ENCODE peak calls at places on chromosomes 4 and X, in six cellular contexts. K, M, G, D, A and Z are unnamed samples.

GRCh38 chrX:16869393-16870094 is 618 bp downstream of the RBBP7 start:
- DNase-seq in K (peak; percentile 55), M (no peak), G (peak; percentile 20), D (peak; percentile 52), A (peak; percentile 61), Z (peak; percentile 36)

GRCh38 chrX:44889824-44890223 is 16.8 kb downstream of the KDM6A start:
- DNase-seq in K (no peak), M (no peak), G (no peak), D (no peak), A (no peak), Z (no peak)

GRCh38 chr4:140116442-140117104 is 37.4 kb downstream of the MAML3 start:
- DNase-seq in K (no peak), M (no peak), G (no peak), D (peak; percentile 30), A (peak; percentile 90), Z (peak; percentile 25)

GRCh38 chr4:149077142-149077541 is 634.9 kb upstream of the NR3C2 start:
- DNase-seq in K (no peak), M (no peak), G (no peak), D (no peak), A (no peak), Z (no peak)

GRCh38 chr4:84497220-84497834 is 1.8 kb downstream of the NKX6-1 start:
- DNase-seq in K (no peak), M (no peak), G (no peak), D (no peak), A (no peak), Z (no peak)

GRCh38 chr4:104967034-104967401 is 179.7 kb upstream of the TET2 start:
- DNase-seq in K (no peak), M (no peak), G (no peak), D (no peak), A (peak; percentile 57), Z (no peak)

GRCh38 chrX:9473708-9474107 is 8.8 kb downstream of the TBL1X start:
- DNase-seq in K (no peak), M (no peak), G (no peak), D (no peak), A (no peak), Z (no peak)

GRCh38 chrX:77937291-77937690 is 26.8 kb downstream of the ATP7A start:
- DNase-seq in K (no peak), M (no peak), G (no peak), D (no peak), A (no peak), Z (no peak)

GRCh38 chr4:174631901-174632758 is 109.8 kb upstream of the HPGD start:
- DNase-seq in K (no peak), M (peak; percentile 12), G (peak; percentile 11), D (no peak), A (no peak), Z (peak; percentile 25)

GRCh38 chr4:81722229-81722900 is 250.7 kb upstream of the RASGEF1B start:
- DNase-seq in K (peak; percentile 97), M (no peak), G (no peak), D (no peak), A (no peak), Z (no peak)

GRCh38 chrX:63656871-63657580 is 128.0 kb downstream of the ARHGEF9 start:
- DNase-seq in K (no peak), M (no peak), G (no peak), D (no peak), A (no peak), Z (no peak)

GRCh38 chr4:26821677-26822503 is 38.8 kb upstream of the STIM2 start:
- DNase-seq in K (no peak), M (no peak), G (no peak), D (no peak), A (peak; percentile 74), Z (no peak)